ENCODE peak calls at places on chromosomes 7 and 10, in four cellular contexts. One of them, this sample, is unnamed. For H3K4me1, the result is how much of the 10 kb centered on the place peaks cover.

GRCh38 chr10:24519950-24520349 is 203.7 kb downstream of the ARHGAP21 start:
- DNase-seq in pancreas: no peak
- DNase-seq in IMR-90: peak
- DNase-seq in ovary: no peak
- DNase-seq in this sample: no peak

GRCh38 chr10:71727429-71728217 is 8.0 kb upstream of the C10orf105 start:
- DNase-seq in pancreas: no peak
- DNase-seq in IMR-90: no peak
- DNase-seq in ovary: peak
- DNase-seq in this sample: peak

GRCh38 chr7:18685961-18686360 is 190.4 kb downstream of the HDAC9 start:
- DNase-seq in pancreas: no peak
- DNase-seq in IMR-90: peak
- DNase-seq in ovary: no peak
- DNase-seq in this sample: no peak

GRCh38 chr7:83947260-83947659 is 247.3 kb downstream of the SEMA3A start:
- DNase-seq in pancreas: no peak
- DNase-seq in IMR-90: no peak
- DNase-seq in ovary: no peak
- DNase-seq in this sample: no peak

GRCh38 chr7:94882891-94883290 is 24.5 kb upstream of the PPP1R9A start:
- DNase-seq in pancreas: no peak
- DNase-seq in IMR-90: no peak
- DNase-seq in ovary: no peak
- DNase-seq in this sample: no peak

GRCh38 chr10:126867567-126868365 is 37.5 kb upstream of the DOCK1 start:
- DNase-seq in pancreas: no peak
- DNase-seq in IMR-90: peak
- DNase-seq in ovary: no peak
- DNase-seq in this sample: no peak

GRCh38 chr7:144761493-144761892 is 74.4 kb downstream of the TPK1 start:
- DNase-seq in pancreas: no peak
- DNase-seq in IMR-90: no peak
- DNase-seq in ovary: no peak
- DNase-seq in this sample: peak

GRCh38 chr10:74418285-74418872 is 267.4 kb downstream of the ADK start:
- DNase-seq in pancreas: peak
- DNase-seq in IMR-90: no peak
- DNase-seq in ovary: no peak
- DNase-seq in this sample: no peak

GRCh38 chr10:51117053-51117660 is 42.9 kb downstream of the PRKG1 start:
- DNase-seq in pancreas: no peak
- DNase-seq in IMR-90: peak
- DNase-seq in ovary: no peak
- DNase-seq in this sample: no peak

GRCh38 chr10:109962247-109962646 is 38.9 kb upstream of the XPNPEP1 start:
- DNase-seq in pancreas: no peak
- DNase-seq in IMR-90: peak
- DNase-seq in ovary: no peak
- DNase-seq in this sample: no peak

GRCh38 chr10:24494236-24494635 is 229.5 kb downstream of the ARHGAP21 start:
- DNase-seq in pancreas: no peak
- DNase-seq in IMR-90: no peak
- DNase-seq in ovary: no peak
- DNase-seq in this sample: no peak

GRCh38 chr10:70528726-70529362 is 50.3 kb downstream of the PALD1 start:
- DNase-seq in pancreas: no peak
- DNase-seq in IMR-90: peak
- DNase-seq in ovary: no peak
- DNase-seq in this sample: no peak

GRCh38 chr7:32164341-32164996 is 94.3 kb upstream of the PDE1C start:
- DNase-seq in pancreas: no peak
- DNase-seq in IMR-90: peak
- DNase-seq in ovary: no peak
- DNase-seq in this sample: no peak

GRCh38 chr10:121326905-121327304 is 271.3 kb downstream of the FGFR2 start:
- DNase-seq in pancreas: no peak
- DNase-seq in IMR-90: no peak
- DNase-seq in ovary: no peak
- DNase-seq in this sample: no peak

GRCh38 chr10:60604356-60604755 is 173.9 kb upstream of the CDK1 start:
- DNase-seq in pancreas: no peak
- DNase-seq in IMR-90: no peak
- DNase-seq in ovary: no peak
- DNase-seq in this sample: no peak

DNA sequence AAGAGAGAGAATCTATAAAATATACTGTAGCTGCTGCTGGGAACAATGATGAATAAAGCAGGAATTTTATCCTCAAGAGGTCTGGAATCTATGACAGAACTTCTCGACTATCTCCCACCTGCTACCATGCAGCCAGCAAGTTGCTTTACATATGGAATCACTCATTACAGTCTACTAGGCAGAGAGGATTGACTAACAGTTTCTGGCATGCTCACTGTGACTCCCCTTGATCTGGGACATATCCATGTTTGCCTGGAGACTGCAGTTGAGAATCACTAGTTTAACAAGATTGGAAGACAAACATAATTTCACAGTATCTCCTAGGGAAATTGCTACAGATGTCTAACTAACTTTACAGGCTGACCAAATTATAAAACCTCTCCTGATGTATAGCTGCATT is 13.3 kb downstream of the GPR37 start:
- DNase-seq in pancreas: no peak
- DNase-seq in IMR-90: peak
- DNase-seq in ovary: no peak
- DNase-seq in this sample: no peak
- H3K4me3 ChIP-seq in pancreas: no peak
- H3K4me3 ChIP-seq in IMR-90: no peak
- H3K4me3 ChIP-seq in ovary: no peak
- H3K4me3 ChIP-seq in this sample: no peak

DNA sequence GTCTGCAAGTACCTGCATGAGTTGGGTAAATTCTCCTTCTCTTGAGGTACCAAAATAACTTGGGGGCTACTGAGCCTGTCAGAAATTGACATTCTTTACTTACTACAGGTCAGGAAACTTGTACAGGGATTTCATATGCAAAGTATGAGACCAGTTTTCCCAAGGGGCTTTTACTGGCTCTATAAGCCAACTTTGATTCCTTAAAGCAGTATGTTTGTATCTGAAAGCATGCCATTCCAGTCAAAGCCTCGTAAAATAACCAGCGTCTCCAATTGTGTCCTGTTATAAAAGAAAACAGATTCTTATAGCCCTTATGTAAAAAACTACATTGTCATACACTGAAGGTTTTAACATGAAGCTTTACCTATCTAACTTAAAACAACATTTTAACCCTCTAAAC is 90.2 kb downstream of the ZNF467 start:
- DNase-seq in pancreas: no peak
- DNase-seq in IMR-90: no peak
- DNase-seq in ovary: no peak
- DNase-seq in this sample: no peak
- TF ChIP-seq CTCF in pancreas: no peak
- TF ChIP-seq CTCF in IMR-90: no peak
- TF ChIP-seq CTCF in ovary: no peak
- TF ChIP-seq CTCF in this sample: no peak

DNA sequence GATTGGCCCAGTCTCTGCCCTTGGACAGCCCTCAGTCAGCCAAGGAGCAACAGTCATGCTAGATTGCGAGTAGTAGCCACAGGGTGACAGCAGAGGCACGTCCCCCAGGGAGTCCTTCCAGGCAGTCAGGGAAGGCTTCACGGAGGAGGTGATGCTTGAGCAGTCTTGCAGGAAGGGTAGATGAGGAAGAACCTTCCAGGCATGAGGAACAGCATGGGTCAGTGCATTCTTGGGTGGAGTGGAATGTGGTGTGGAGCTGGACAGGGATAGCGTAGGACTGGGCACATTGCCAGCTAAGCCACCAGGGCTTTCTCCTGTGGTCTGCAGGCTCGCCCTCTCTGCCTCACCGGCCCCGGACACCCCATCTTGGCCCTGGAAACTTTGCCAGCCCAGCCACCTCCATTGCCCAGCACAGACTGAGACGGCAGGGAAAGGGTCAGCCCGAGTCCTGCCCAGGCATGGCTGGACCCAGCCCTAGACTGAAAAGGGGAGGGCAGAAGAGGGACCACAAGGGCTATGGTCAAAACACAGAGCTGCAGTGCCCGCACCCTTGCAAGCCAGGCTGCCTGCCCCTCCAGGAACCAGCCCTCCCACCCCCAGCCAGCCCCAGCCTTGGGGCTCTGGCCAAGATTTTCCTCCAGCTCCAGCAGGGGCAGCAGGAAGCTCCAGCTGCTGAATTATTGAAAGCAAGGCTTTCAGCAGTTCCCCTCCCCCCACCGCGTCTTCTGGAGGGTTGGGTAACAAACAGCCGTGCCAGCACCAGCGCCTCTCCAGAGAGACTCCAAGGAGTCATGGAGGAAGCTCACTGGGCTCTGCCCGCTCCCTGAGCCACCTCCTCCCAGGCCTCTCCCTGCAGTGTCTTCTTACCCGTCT is 18.7 kb downstream of the SRRM3 start:
- DNase-seq in pancreas: no peak
- DNase-seq in IMR-90: peak
- DNase-seq in ovary: no peak
- DNase-seq in this sample: no peak
- H3K4me1 ChIP-seq in pancreas: under half
- H3K4me1 ChIP-seq in IMR-90: under half
- H3K4me1 ChIP-seq in ovary: under half
- H3K4me1 ChIP-seq in this sample: under half

GRCh38 chr7:19707240-19707639 is 1.6 kb downstream of the POLR1F start:
- DNase-seq in pancreas: no peak
- DNase-seq in IMR-90: peak
- DNase-seq in ovary: no peak
- DNase-seq in this sample: no peak
- H3K4me3 ChIP-seq in pancreas: no peak
- H3K4me3 ChIP-seq in IMR-90: no peak
- H3K4me3 ChIP-seq in ovary: no peak
- H3K4me3 ChIP-seq in this sample: peak

GRCh38 chr7:45217358-45217757 is 59.8 kb downstream of the RAMP3 start:
- DNase-seq in pancreas: no peak
- DNase-seq in IMR-90: no peak
- DNase-seq in ovary: no peak
- DNase-seq in this sample: no peak
- TF ChIP-seq CTCF in pancreas: peak
- TF ChIP-seq CTCF in IMR-90: peak
- TF ChIP-seq CTCF in ovary: no peak
- TF ChIP-seq CTCF in this sample: peak

DNA sequence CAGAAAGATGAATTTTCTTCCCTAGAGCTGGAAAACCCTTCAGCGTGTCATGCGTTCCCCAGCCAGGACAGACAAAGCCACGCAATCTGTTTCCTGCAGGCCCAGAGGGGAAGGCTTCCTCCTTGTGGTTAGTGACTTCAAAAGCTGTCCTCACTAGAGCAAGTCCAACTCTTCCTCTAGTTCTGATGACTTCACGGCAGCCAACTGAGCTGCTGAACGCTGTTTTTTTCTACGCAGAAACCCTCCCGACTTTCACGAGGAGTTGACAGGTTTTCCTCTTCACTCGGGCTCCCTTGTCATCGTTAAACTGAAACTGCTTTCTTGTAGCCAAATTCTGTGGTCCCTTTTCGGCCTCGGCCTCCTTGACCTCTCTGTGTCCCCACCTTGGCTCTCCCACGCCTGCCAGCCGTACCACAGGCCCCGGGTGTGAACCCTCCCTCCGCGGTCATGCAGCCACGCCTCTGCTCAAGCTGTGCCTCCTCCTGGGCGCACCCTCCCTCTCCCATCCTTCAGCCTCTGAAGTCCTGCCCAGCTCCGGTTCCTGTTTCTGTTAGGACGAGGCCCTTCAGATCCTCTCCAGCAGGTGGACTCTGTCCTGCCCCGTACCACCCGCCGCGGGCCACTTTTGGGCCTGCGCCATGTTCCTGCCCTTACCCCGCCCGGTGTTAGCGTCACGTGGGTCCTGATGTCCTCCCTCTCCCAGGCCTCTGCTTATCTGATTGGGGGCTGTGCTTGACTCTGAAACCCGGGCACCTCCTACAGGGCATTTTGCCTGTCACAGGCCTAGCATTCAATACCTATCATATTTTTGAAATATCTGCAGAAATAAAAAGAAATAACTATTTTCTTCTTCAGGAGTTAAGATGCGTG is 39.3 kb downstream of the CUX1 start:
- DNase-seq in pancreas: peak
- DNase-seq in IMR-90: peak
- DNase-seq in ovary: peak
- DNase-seq in this sample: peak
- H3K4me1 ChIP-seq in pancreas: under half
- H3K4me1 ChIP-seq in IMR-90: under half
- H3K4me1 ChIP-seq in ovary: under half
- H3K4me1 ChIP-seq in this sample: half or more

GRCh38 chr7:129836983-129837382 is 115.8 kb downstream of the UBE2H start:
- DNase-seq in pancreas: no peak
- DNase-seq in IMR-90: no peak
- DNase-seq in ovary: no peak
- DNase-seq in this sample: no peak

GRCh38 chr7:129831424-129832058 is 121.2 kb downstream of the UBE2H start:
- DNase-seq in pancreas: no peak
- DNase-seq in IMR-90: peak
- DNase-seq in ovary: peak
- DNase-seq in this sample: no peak

GRCh38 chr7:129832282-129832681 is 120.5 kb downstream of the UBE2H start:
- DNase-seq in pancreas: no peak
- DNase-seq in IMR-90: no peak
- DNase-seq in ovary: no peak
- DNase-seq in this sample: no peak

GRCh38 chr7:129832701-129833227 is 120.0 kb downstream of the UBE2H start:
- DNase-seq in pancreas: no peak
- DNase-seq in IMR-90: no peak
- DNase-seq in ovary: no peak
- DNase-seq in this sample: no peak

GRCh38 chr7:129835436-129836020 is 117.2 kb downstream of the UBE2H start:
- DNase-seq in pancreas: no peak
- DNase-seq in IMR-90: no peak
- DNase-seq in ovary: no peak
- DNase-seq in this sample: no peak
- H3K4me3 ChIP-seq in pancreas: no peak
- H3K4me3 ChIP-seq in IMR-90: no peak
- H3K4me3 ChIP-seq in ovary: no peak
- H3K4me3 ChIP-seq in this sample: no peak

GRCh38 chr10:38008006-38008405 is 2.5 kb upstream of the ZNF33A start:
- DNase-seq in pancreas: no peak
- DNase-seq in IMR-90: no peak
- DNase-seq in ovary: no peak
- DNase-seq in this sample: no peak

GRCh38 chr10:38007551-38007950 is 2.9 kb upstream of the ZNF33A start:
- DNase-seq in pancreas: no peak
- DNase-seq in IMR-90: no peak
- DNase-seq in ovary: no peak
- DNase-seq in this sample: no peak

GRCh38 chr10:38010150-38010903 is at the start of gene ZNF33A:
- DNase-seq in pancreas: peak
- DNase-seq in IMR-90: peak
- DNase-seq in ovary: peak
- DNase-seq in this sample: peak
- TF ChIP-seq CTCF in pancreas: no peak
- TF ChIP-seq CTCF in IMR-90: no peak
- TF ChIP-seq CTCF in ovary: no peak
- TF ChIP-seq CTCF in this sample: no peak